ENCODE peak calls at places on chromosomes 1 and 21, in eight cellular contexts. K, W, Y, I, G, S, Q and U are unnamed samples.

GRCh38 chr1:60271041-60271440 is 197.5 kb upstream of the C1orf87 start:
- DNase-seq in Y (no peak), Q (no peak), K (no peak), I (no peak), G (no peak), W (no peak), S (no peak), U (no peak)

GRCh38 chr1:160755864-160756616 is 17.0 kb downstream of the SLAMF7 start:
- DNase-seq in W (no peak), K (no peak), I (no peak), G (no peak), Q (no peak), Y (no peak), S (no peak), U (no peak)

GRCh38 chr1:143497374-143497747 is 474.4 kb downstream of the FAM72C start:
- DNase-seq in I (no peak), S (no peak), W (no peak), Q (no peak), Y (no peak), G (no peak), K (peak), U (no peak)

GRCh38 chr1:224430511-224431113 is 4.0 kb downstream of the WDR26 start:
- DNase-seq in K (no peak), Y (no peak), I (peak), Q (peak), W (peak), G (no peak), S (no peak), U (no peak)

GRCh38 chr21:27425574-27425973 is 458.7 kb upstream of the ADAMTS5 start:
- DNase-seq in W (no peak), I (peak), S (no peak), G (no peak), Q (peak), K (no peak), Y (no peak), U (no peak)

GRCh38 chr1:169741666-169742394 is 8.0 kb upstream of the SELE start:
- DNase-seq in W (no peak), G (no peak), I (peak), Q (peak), K (no peak), S (peak), Y (no peak), U (no peak)

GRCh38 chr1:17451731-17452130 is 12.3 kb upstream of the RCC2 start:
- DNase-seq in I (no peak), S (no peak), W (no peak), Y (no peak), K (no peak), G (no peak), Q (no peak), U (no peak)

GRCh38 chr1:181013144-181013543 is 9.5 kb downstream of the STX6 start:
- DNase-seq in Y (no peak), Q (no peak), K (no peak), I (no peak), W (no peak), S (no peak), G (peak), U (no peak)

GRCh38 chr1:94544706-94545490 is 3.3 kb upstream of the F3 start:
- DNase-seq in Y (no peak), Q (peak), K (no peak), G (no peak), W (no peak), S (no peak), I (peak), U (no peak)

GRCh38 chr1:156129687-156130577 is 15.4 kb downstream of the LMNA start:
- DNase-seq in Q (peak), W (peak), Y (peak), S (peak), I (peak), K (peak), G (peak), U (no peak)
- TF ChIP-seq CTCF in Q (peak), W (peak), Y (peak), S (peak), I (peak), K (peak), G (peak), U (peak)

GRCh38 chr1:1599030-1599916 is 662 bp downstream of the FNDC10 start:
- DNase-seq in W (no peak), K (peak), S (no peak), Y (peak), G (peak), Q (peak), I (no peak), U (no peak)
- TF ChIP-seq CTCF in W (no peak), K (peak), S (no peak), Y (no peak), G (no peak), Q (peak), I (peak), U (peak)

GRCh38 chr1:30776097-30777059 is 18.8 kb upstream of the LAPTM5 start:
- DNase-seq in Q (no peak), K (no peak), W (no peak), Y (no peak), G (no peak), S (no peak), I (no peak), U (no peak)

GRCh38 chr1:30777060-30777905 is 19.7 kb upstream of the LAPTM5 start:
- DNase-seq in S (no peak), Q (no peak), I (no peak), G (no peak), Y (no peak), W (no peak), K (no peak), U (no peak)

GRCh38 chr1:30778156-30778978 is 20.8 kb upstream of the LAPTM5 start:
- DNase-seq in W (peak), G (peak), Q (peak), K (peak), I (peak), Y (no peak), S (no peak), U (no peak)

GRCh38 chr1:30778979-30779293 is 21.4 kb upstream of the LAPTM5 start:
- DNase-seq in G (no peak), W (no peak), I (no peak), S (no peak), K (no peak), Y (no peak), Q (no peak), U (no peak)

GRCh38 chr1:30777906-30778155 is 20.3 kb upstream of the LAPTM5 start:
- DNase-seq in K (no peak), G (no peak), Y (no peak), I (no peak), Q (no peak), W (no peak), S (no peak), U (no peak)
- TF ChIP-seq CTCF in K (no peak), G (no peak), Y (no peak), I (peak), Q (peak), W (peak), S (no peak), U (peak)

DNA sequence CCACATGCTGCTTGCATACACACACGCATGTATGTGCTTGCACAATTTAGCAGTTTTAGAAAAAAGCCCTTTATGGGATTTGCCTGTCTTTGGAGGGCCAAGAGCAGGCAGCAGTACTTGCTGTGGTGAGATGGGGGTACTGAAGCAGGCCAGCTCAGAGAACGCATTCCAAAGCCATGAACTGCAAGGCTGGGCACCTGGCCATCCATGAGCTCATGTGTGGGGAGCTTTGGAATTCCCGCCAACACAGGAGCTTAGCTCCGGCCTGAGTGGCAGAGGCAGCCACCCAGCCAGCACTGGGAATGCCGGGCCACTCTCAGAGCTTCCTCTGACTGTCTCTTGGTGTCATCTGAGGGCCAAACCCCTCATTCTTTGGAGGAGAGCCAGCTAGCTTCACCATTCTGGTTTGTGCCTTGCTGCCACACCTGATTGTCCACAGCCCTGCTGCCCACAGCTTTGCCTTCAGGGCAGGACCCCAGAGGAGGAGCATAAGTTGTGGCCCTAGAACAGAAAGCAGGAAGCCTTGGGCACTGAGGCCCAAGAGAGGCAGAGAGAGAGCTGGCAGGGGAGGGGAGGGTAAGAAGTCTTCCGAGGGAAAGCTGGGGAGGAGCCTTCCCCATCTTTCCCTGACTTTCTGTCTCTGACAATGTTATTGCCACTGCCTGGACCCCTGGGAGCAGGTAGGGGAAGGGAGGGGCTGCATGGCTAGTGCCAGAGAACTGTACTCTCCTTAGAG is 92.1 kb upstream of the POU3F1 start:
- DNase-seq in I (peak), Q (peak), S (peak), W (peak), G (peak), Y (peak), K (no peak), U (no peak)
- TF ChIP-seq CTCF in I (peak), Q (peak), S (no peak), W (no peak), G (peak), Y (no peak), K (no peak), U (no peak)

DNA sequence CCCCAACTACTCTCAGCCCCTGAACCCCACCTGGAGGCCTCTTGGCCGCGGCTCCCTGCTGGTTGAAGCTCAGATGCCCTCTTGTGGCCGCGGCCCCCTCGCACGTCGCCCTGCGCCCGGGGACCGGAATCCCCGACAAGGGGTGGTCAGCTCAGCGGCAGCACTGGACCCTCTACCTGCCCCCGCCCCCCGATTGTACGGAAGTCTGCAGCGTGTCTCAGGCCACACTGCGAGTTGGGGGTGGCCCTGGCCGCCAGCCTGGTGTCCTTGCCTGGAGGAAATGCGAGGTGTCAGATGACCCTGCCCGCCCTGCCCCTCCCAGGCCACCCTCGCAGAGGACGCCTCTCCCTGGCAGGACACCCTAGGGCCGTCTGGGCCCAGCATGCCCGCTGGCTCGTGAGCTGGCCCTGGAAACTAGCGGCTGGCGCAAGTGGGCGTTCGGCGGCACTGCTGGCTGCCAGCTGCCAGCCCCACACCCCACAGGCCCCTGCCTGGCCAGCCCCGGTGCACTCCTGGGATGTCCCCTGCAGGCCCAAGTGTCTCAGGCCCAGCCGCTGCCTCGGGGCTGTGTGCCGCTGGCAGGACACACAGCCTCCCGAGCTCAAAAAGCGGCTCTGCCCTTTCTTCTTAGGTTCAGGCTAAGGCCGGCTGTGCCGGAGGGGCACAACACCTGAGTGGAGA is 60.8 kb downstream of the EDN2 start:
- DNase-seq in K (peak), S (no peak), Y (peak), W (no peak), G (peak), I (no peak), Q (no peak), U (no peak)
- TF ChIP-seq CTCF in K (peak), S (no peak), Y (peak), W (no peak), G (peak), I (peak), Q (no peak), U (no peak)

DNA sequence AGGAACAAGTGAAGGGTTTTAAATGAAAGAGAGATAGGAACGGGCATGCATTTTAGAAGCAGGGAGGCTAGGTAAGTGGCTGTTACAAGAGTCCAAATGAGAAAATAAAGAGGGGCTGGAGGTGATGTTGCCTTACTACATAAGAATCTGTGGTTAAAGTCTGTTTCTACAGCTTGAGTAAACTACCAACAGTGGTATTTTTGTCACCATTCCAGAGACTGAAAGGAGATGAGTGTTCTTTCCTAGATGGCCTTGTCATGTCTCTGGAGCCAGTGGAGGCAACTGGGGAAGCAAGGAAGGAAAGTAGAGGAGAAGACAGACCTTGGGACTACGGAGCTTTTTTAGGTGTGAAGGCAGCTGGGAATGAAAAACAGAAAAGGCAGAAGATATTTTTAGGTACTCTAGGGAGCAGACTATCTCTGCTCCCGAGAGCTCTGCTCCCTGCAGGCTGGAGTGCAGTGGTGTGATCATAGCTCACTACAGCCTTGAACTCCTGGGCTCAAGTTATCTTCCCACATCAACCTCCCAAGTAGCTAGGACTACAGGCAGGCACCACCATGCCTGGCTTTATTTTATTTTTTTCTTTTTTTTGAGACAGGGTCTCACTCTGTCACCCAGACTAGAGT is 12.2 kb downstream of the HDAC1 start:
- DNase-seq in Y (no peak), G (no peak), I (no peak), K (no peak), S (no peak), Q (peak), W (no peak), U (no peak)
- TF ChIP-seq CTCF in Y (no peak), G (no peak), I (no peak), K (no peak), S (no peak), Q (no peak), W (no peak), U (no peak)

GRCh38 chr1:178724734-178725602 is at the start of gene RALGPS2:
- DNase-seq in Y (peak), Q (peak), K (peak), W (peak), G (peak), I (peak), S (peak), U (peak)

GRCh38 chr1:178726545-178726944 is 1.5 kb downstream of the RALGPS2 start:
- DNase-seq in S (no peak), G (no peak), W (peak), I (no peak), Y (no peak), K (no peak), Q (no peak), U (no peak)

GRCh38 chr1:178724386-178724733 is 684 bp upstream of the RALGPS2 start:
- DNase-seq in W (no peak), I (no peak), S (no peak), K (no peak), G (no peak), Q (no peak), Y (no peak), U (no peak)

GRCh38 chr1:178727014-178727895 is 2.2 kb downstream of the RALGPS2 start:
- DNase-seq in S (no peak), G (no peak), K (no peak), Y (no peak), W (peak), Q (no peak), I (peak), U (no peak)

GRCh38 chr1:178725603-178726517 is 816 bp downstream of the RALGPS2 start:
- DNase-seq in S (peak), W (peak), K (peak), Y (peak), Q (peak), I (peak), G (peak), U (no peak)
- TF ChIP-seq CTCF in S (no peak), W (peak), K (peak), Y (no peak), Q (no peak), I (peak), G (no peak), U (no peak)

GRCh38 chr1:64856564-64856963 is 109.8 kb downstream of the JAK1 start:
- DNase-seq in Y (no peak), K (no peak), W (no peak), I (no peak), G (no peak), S (peak), Q (peak), U (no peak)

GRCh38 chr1:64865105-64865757 is 101.1 kb downstream of the JAK1 start:
- DNase-seq in K (no peak), Q (no peak), S (no peak), Y (no peak), W (no peak), G (no peak), I (no peak), U (no peak)

GRCh38 chr1:64864018-64864945 is 102.1 kb downstream of the JAK1 start:
- DNase-seq in W (peak), Y (peak), K (peak), Q (no peak), S (peak), I (no peak), G (peak), U (no peak)

GRCh38 chr1:64857347-64857746 is 109.0 kb downstream of the JAK1 start:
- DNase-seq in G (no peak), Q (no peak), S (no peak), K (no peak), Y (no peak), I (no peak), W (no peak), U (no peak)

DNA sequence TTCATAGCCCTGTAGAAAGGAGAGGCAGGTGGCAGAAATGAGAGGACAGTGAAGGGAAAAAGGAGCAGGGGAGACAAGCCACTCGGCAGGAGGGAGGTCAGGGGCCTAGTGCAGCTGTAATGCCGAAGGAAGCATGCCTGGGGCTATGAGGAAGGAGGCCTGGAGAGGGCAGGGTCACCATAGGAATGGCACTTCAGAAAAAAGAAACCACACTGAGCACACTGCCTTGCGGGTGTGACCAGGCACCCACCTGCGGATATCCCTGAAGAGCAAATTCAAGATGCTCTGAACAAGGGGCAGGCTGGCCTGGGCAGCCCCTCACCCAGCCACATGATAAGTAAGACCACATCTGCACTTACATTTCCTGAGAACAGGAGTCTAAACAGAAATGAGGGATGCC is 104.7 kb downstream of the JAK1 start:
- DNase-seq in G (no peak), S (peak), K (no peak), W (peak), I (no peak), Q (peak), Y (no peak), U (no peak)
- TF ChIP-seq CTCF in G (peak), S (no peak), K (peak), W (no peak), I (peak), Q (peak), Y (no peak), U (no peak)

GRCh38 chr1:197327776-197328364 is 59.8 kb downstream of the CRB1 start:
- DNase-seq in K (no peak), W (peak), Y (no peak), G (no peak), S (no peak), I (no peak), Q (peak), U (no peak)
- TF ChIP-seq CTCF in K (peak), W (peak), Y (peak), G (peak), S (no peak), I (peak), Q (peak), U (peak)